ENCODE peak calls at places on chromosomes 3 and 15, in six cellular contexts. One of them, this sample, is unnamed.

GRCh38 chr3:188974856-188975611 is 196.7 kb upstream of the TPRG1 start:
- DNase-seq in thoracic aorta: no peak
- DNase-seq in brain microvascular endothelial cell: no peak
- DNase-seq in GM12865: peak
- DNase-seq in ovary: no peak
- DNase-seq in fibroblast of pulmonary artery: no peak
- DNase-seq in this sample: peak

GRCh38 chr15:43769584-43770228 is 7.1 kb downstream of the ELL3 start:
- DNase-seq in thoracic aorta: no peak
- DNase-seq in brain microvascular endothelial cell: peak
- DNase-seq in GM12865: peak
- DNase-seq in ovary: no peak
- DNase-seq in fibroblast of pulmonary artery: peak
- DNase-seq in this sample: no peak

GRCh38 chr3:173930251-173930650 is 532.7 kb downstream of the NLGN1 start:
- DNase-seq in thoracic aorta: no peak
- DNase-seq in brain microvascular endothelial cell: no peak
- DNase-seq in GM12865: no peak
- DNase-seq in ovary: no peak
- DNase-seq in fibroblast of pulmonary artery: no peak
- DNase-seq in this sample: no peak

GRCh38 chr3:190543656-190544055 is 29.8 kb downstream of the IL1RAP start:
- DNase-seq in thoracic aorta: no peak
- DNase-seq in brain microvascular endothelial cell: no peak
- DNase-seq in GM12865: no peak
- DNase-seq in ovary: no peak
- DNase-seq in fibroblast of pulmonary artery: no peak
- DNase-seq in this sample: no peak

GRCh38 chr3:159664011-159664410 is 324.6 kb upstream of the IL12A start:
- DNase-seq in thoracic aorta: no peak
- DNase-seq in brain microvascular endothelial cell: no peak
- DNase-seq in GM12865: no peak
- DNase-seq in ovary: no peak
- DNase-seq in fibroblast of pulmonary artery: peak
- DNase-seq in this sample: no peak

GRCh38 chr15:71332605-71333004 is 217.3 kb downstream of the THSD4 start:
- DNase-seq in thoracic aorta: no peak
- DNase-seq in brain microvascular endothelial cell: no peak
- DNase-seq in GM12865: no peak
- DNase-seq in ovary: no peak
- DNase-seq in fibroblast of pulmonary artery: no peak
- DNase-seq in this sample: no peak

GRCh38 chr3:78969483-78969882 is 798.3 kb downstream of the ROBO1 start:
- DNase-seq in thoracic aorta: no peak
- DNase-seq in brain microvascular endothelial cell: peak
- DNase-seq in GM12865: no peak
- DNase-seq in ovary: no peak
- DNase-seq in fibroblast of pulmonary artery: peak
- DNase-seq in this sample: no peak

GRCh38 chr3:118755402-118755801 is 279.2 kb downstream of the IGSF11 start:
- DNase-seq in thoracic aorta: no peak
- DNase-seq in brain microvascular endothelial cell: no peak
- DNase-seq in GM12865: no peak
- DNase-seq in ovary: no peak
- DNase-seq in fibroblast of pulmonary artery: no peak
- DNase-seq in this sample: no peak

GRCh38 chr3:112376996-112377395 is 44.0 kb downstream of the CD200 start:
- DNase-seq in thoracic aorta: no peak
- DNase-seq in brain microvascular endothelial cell: peak
- DNase-seq in GM12865: no peak
- DNase-seq in ovary: no peak
- DNase-seq in fibroblast of pulmonary artery: peak
- DNase-seq in this sample: no peak

GRCh38 chr3:66405701-66406091 is 95.1 kb downstream of the LRIG1 start:
- DNase-seq in thoracic aorta: peak
- DNase-seq in brain microvascular endothelial cell: peak
- DNase-seq in GM12865: no peak
- DNase-seq in ovary: no peak
- DNase-seq in fibroblast of pulmonary artery: peak
- DNase-seq in this sample: peak

GRCh38 chr3:162770556-162770955 is 1273.9 kb downstream of the OTOL1 start:
- DNase-seq in thoracic aorta: no peak
- DNase-seq in brain microvascular endothelial cell: no peak
- DNase-seq in GM12865: no peak
- DNase-seq in ovary: no peak
- DNase-seq in fibroblast of pulmonary artery: peak
- DNase-seq in this sample: no peak

GRCh38 chr15:39797407-39797806 is 14.8 kb upstream of the FSIP1 start:
- DNase-seq in thoracic aorta: no peak
- DNase-seq in brain microvascular endothelial cell: no peak
- DNase-seq in GM12865: peak
- DNase-seq in ovary: no peak
- DNase-seq in fibroblast of pulmonary artery: no peak
- DNase-seq in this sample: no peak

GRCh38 chr3:98333989-98334606 is 19.6 kb upstream of the OR5K4 start:
- DNase-seq in thoracic aorta: no peak
- DNase-seq in brain microvascular endothelial cell: no peak
- DNase-seq in GM12865: no peak
- DNase-seq in ovary: no peak
- DNase-seq in fibroblast of pulmonary artery: no peak
- DNase-seq in this sample: no peak
- TF ChIP-seq CTCF in thoracic aorta: no peak
- TF ChIP-seq CTCF in brain microvascular endothelial cell: peak
- TF ChIP-seq CTCF in GM12865: no peak
- TF ChIP-seq CTCF in ovary: no peak
- TF ChIP-seq CTCF in fibroblast of pulmonary artery: no peak
- TF ChIP-seq CTCF in this sample: peak

GRCh38 chr3:4982773-4983738 is 3.8 kb downstream of the BHLHE40 start:
- DNase-seq in thoracic aorta: no peak
- DNase-seq in brain microvascular endothelial cell: peak
- DNase-seq in GM12865: no peak
- DNase-seq in ovary: no peak
- DNase-seq in fibroblast of pulmonary artery: peak
- DNase-seq in this sample: no peak

GRCh38 chr3:4980229-4981159 is 1.3 kb downstream of the BHLHE40 start:
- DNase-seq in thoracic aorta: peak
- DNase-seq in brain microvascular endothelial cell: peak
- DNase-seq in GM12865: peak
- DNase-seq in ovary: peak
- DNase-seq in fibroblast of pulmonary artery: peak
- DNase-seq in this sample: peak

GRCh38 chr3:4979401-4980228 is at the start of gene BHLHE40:
- DNase-seq in thoracic aorta: no peak
- DNase-seq in brain microvascular endothelial cell: no peak
- DNase-seq in GM12865: peak
- DNase-seq in ovary: no peak
- DNase-seq in fibroblast of pulmonary artery: no peak
- DNase-seq in this sample: no peak

GRCh38 chr3:4981688-4982494 is 2.7 kb downstream of the BHLHE40 start:
- DNase-seq in thoracic aorta: no peak
- DNase-seq in brain microvascular endothelial cell: peak
- DNase-seq in GM12865: no peak
- DNase-seq in ovary: no peak
- DNase-seq in fibroblast of pulmonary artery: peak
- DNase-seq in this sample: no peak

GRCh38 chr3:4981160-4981687 is 2.0 kb downstream of the BHLHE40 start:
- DNase-seq in thoracic aorta: no peak
- DNase-seq in brain microvascular endothelial cell: peak
- DNase-seq in GM12865: no peak
- DNase-seq in ovary: no peak
- DNase-seq in fibroblast of pulmonary artery: peak
- DNase-seq in this sample: no peak
- H3K4me3 ChIP-seq in thoracic aorta: peak
- H3K4me3 ChIP-seq in brain microvascular endothelial cell: peak
- H3K4me3 ChIP-seq in GM12865: peak
- H3K4me3 ChIP-seq in ovary: peak
- H3K4me3 ChIP-seq in fibroblast of pulmonary artery: peak
- H3K4me3 ChIP-seq in this sample: peak

DNA sequence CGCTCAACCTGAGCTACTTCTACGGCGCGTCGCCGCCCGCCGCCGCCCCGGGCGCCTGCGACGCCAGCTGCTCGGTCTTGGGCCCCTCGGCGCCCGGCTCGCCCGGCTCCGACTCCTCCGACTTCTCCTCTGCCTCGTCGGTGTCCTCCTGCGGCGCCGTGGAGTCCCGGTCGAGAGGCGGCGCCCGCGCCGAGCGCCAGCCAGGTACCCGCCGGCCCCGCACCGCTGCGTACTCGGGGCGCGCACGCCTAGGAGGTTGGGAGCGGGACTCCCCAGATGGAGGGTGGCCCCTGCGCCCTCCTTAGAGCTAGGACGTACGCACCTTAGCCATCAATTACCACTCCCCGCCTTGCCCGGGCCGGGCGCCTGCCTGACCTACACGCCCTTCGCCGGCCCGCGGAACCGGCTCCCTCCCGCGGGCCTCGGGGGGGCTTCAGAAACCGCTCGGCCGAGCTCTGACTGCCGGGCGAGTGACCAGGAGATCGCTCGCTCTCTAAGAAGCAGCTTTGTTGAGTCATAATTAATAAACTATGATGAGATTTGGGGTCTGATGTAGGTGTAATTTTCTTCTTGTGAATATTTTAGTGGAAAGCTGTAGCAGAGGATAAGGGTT is 506 bp downstream of the NFKBIZ start:
- DNase-seq in thoracic aorta: no peak
- DNase-seq in brain microvascular endothelial cell: no peak
- DNase-seq in GM12865: peak
- DNase-seq in ovary: peak
- DNase-seq in fibroblast of pulmonary artery: no peak
- DNase-seq in this sample: no peak
- TF ChIP-seq CTCF in thoracic aorta: no peak
- TF ChIP-seq CTCF in brain microvascular endothelial cell: no peak
- TF ChIP-seq CTCF in GM12865: no peak
- TF ChIP-seq CTCF in ovary: no peak
- TF ChIP-seq CTCF in fibroblast of pulmonary artery: no peak
- TF ChIP-seq CTCF in this sample: no peak

DNA sequence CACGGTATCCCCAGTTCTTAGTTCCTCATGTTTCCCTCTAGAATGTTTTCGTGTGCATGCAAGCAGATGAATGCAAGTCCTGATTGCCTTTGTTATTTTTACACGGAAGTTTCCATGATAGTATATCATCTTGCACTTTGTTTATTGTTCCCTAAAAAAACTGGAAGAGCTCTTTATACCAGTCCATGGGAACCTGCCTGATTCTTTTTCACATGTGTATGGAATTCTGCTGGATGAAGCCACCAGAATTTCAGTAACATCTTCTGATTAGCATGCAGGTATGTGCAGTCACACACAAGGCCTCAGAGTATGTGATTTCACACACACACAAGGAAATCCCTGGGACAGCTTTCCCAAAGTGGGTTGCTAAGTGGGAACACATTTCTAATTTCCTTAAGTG is 16.0 kb upstream of the LRRK1 start:
- DNase-seq in thoracic aorta: no peak
- DNase-seq in brain microvascular endothelial cell: no peak
- DNase-seq in GM12865: no peak
- DNase-seq in ovary: no peak
- DNase-seq in fibroblast of pulmonary artery: no peak
- DNase-seq in this sample: no peak
- H3K4me3 ChIP-seq in thoracic aorta: no peak
- H3K4me3 ChIP-seq in brain microvascular endothelial cell: no peak
- H3K4me3 ChIP-seq in GM12865: no peak
- H3K4me3 ChIP-seq in ovary: no peak
- H3K4me3 ChIP-seq in fibroblast of pulmonary artery: no peak
- H3K4me3 ChIP-seq in this sample: no peak

GRCh38 chr3:73768594-73769308 is 144.0 kb upstream of the PDZRN3 start:
- DNase-seq in thoracic aorta: no peak
- DNase-seq in brain microvascular endothelial cell: no peak
- DNase-seq in GM12865: no peak
- DNase-seq in ovary: no peak
- DNase-seq in fibroblast of pulmonary artery: no peak
- DNase-seq in this sample: no peak
- TF ChIP-seq CTCF in thoracic aorta: no peak
- TF ChIP-seq CTCF in brain microvascular endothelial cell: no peak
- TF ChIP-seq CTCF in GM12865: no peak
- TF ChIP-seq CTCF in ovary: no peak
- TF ChIP-seq CTCF in fibroblast of pulmonary artery: no peak
- TF ChIP-seq CTCF in this sample: no peak

DNA sequence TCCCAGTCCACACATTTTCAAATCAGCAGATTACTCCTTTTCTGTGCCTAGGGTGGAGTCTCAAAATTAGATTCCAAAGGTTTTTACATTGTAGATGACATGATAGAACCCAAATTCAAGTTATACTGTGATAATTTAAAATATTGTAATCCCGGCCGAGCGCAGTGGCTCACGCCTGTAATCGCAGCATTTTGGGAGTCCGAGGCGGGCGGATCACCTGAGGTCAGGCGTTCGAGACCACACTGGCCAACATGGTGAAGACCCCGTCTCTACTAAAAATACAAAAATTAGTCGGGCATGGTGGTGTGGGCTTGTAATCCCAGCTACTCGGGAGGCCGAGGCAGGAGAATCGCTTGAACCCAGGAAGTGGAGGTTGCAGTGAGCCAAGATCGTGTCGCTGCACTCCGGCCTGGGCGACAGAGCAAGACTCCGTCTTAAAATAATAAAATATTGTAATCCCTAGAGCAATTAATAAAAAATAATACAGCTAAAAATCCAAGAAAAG is 1.2 kb upstream of the CYFIP1 start:
- DNase-seq in thoracic aorta: no peak
- DNase-seq in brain microvascular endothelial cell: no peak
- DNase-seq in GM12865: no peak
- DNase-seq in ovary: no peak
- DNase-seq in fibroblast of pulmonary artery: no peak
- DNase-seq in this sample: no peak
- H3K4me3 ChIP-seq in thoracic aorta: peak
- H3K4me3 ChIP-seq in brain microvascular endothelial cell: peak
- H3K4me3 ChIP-seq in GM12865: no peak
- H3K4me3 ChIP-seq in ovary: no peak
- H3K4me3 ChIP-seq in fibroblast of pulmonary artery: no peak
- H3K4me3 ChIP-seq in this sample: no peak

This sample was measured in astrocyte of the cerebellum.